ENCODE peak calls at places on chromosomes 16 and 17, in six cellular contexts. A is fibroblast of mammary gland, Y is AG08395, V is kidney, S is EL, E is iris pigment epithelial cell. N is an unnamed sample.

GRCh38 chr16:25192096-25192495 is 24.7 kb upstream of the AQP8 start:
- DNase-seq in E (no peak), Y (peak), A (peak), V (no peak), S (peak), N (no peak)

GRCh38 chr17:30950189-30950588 is 20.6 kb upstream of the RNF135 start:
- DNase-seq in S (no peak), E (no peak), V (no peak), Y (no peak), A (no peak), N (no peak)

GRCh38 chr17:39404542-39405378 is 3.3 kb upstream of the FBXL20 start:
- DNase-seq in V (no peak), A (peak), E (peak), S (peak), Y (peak), N (no peak)

GRCh38 chr17:19329136-19329535 is 33.4 kb downstream of the B9D1 start:
- DNase-seq in A (no peak), S (no peak), V (no peak), Y (no peak), E (no peak), N (no peak)

GRCh38 chr17:81036128-81036891 is 1.4 kb downstream of the BAIAP2 start:
- DNase-seq in S (no peak), E (no peak), A (peak), V (peak), Y (peak), N (no peak)

GRCh38 chr16:23754594-23755483 is at the start of gene CHP2:
- DNase-seq in V (peak), E (no peak), S (no peak), A (no peak), Y (no peak), N (no peak)

GRCh38 chr16:65318138-65318537 is 196.3 kb upstream of the CDH11 start:
- DNase-seq in S (no peak), Y (no peak), A (no peak), V (no peak), E (no peak), N (no peak)

GRCh38 chr17:43755389-43755875 is 3.2 kb downstream of the SOST start:
- DNase-seq in S (peak), E (peak), V (peak), Y (no peak), A (no peak), N (no peak)

GRCh38 chr16:58455750-58456149 is 44.2 kb upstream of the NDRG4 start:
- DNase-seq in E (no peak), V (no peak), A (no peak), S (no peak), Y (no peak), N (no peak)

GRCh38 chr16:4679156-4679853 is 14.1 kb upstream of the NUDT16L1 start:
- DNase-seq in E (no peak), Y (no peak), A (no peak), V (no peak), S (no peak), N (no peak)

GRCh38 chr16:67393111-67393789 is at the start of gene TPPP3:
- DNase-seq in S (peak), V (peak), E (peak), Y (peak), A (peak), N (peak)

GRCh38 chr17:64020068-64020766 is at the start of gene ICAM2:
- DNase-seq in V (peak), S (no peak), E (no peak), A (no peak), Y (no peak), N (no peak)

GRCh38 chr17:38342886-38343607 is 709 bp downstream of the GPR179 start:
- DNase-seq in S (no peak), V (no peak), A (no peak), Y (no peak), E (no peak), N (no peak)

GRCh38 chr17:13465678-13466077 is 136.1 kb downstream of the HS3ST3A1 start:
- DNase-seq in E (no peak), S (no peak), Y (no peak), A (no peak), V (no peak), N (no peak)

GRCh38 chr17:63425478-63425877 is 20.6 kb downstream of the CYB561 start:
- DNase-seq in S (peak), A (peak), Y (peak), E (peak), V (peak), N (peak)

GRCh38 chr17:47803751-47804150 is 17.8 kb downstream of the OSBPL7 start:
- DNase-seq in E (no peak), A (no peak), V (no peak), Y (no peak), S (no peak), N (no peak)